ENCODE peak calls at places on chromosomes 1 and 21, in seven cellular contexts. One of them, this sample, is unnamed.
A peak's percentile ranks its signal among the peaks of the same experiment; 100 is the strongest.

GRCh38 chr21:45829566-45830147 is 151.9 kb upstream of the COL6A1 start:
- DNase-seq in mesendoderm: no peak
- DNase-seq in fibroblast of lung: no peak
- DNase-seq in heart right ventricle: no peak
- DNase-seq in iPS DF 6.9: no peak
- DNase-seq in lower lobe of right lung: no peak
- DNase-seq in CD8-positive, alpha-beta memory T cell: no peak
- DNase-seq in this sample: no peak

GRCh38 chr1:155983191-155984023 is 5.1 kb upstream of the ARHGEF2 start:
- DNase-seq in heart right ventricle: peak; percentile 82
- DNase-seq in mesendoderm: peak; percentile 94
- DNase-seq in iPS DF 6.9: no peak
- DNase-seq in fibroblast of lung: peak; percentile 100
- DNase-seq in lower lobe of right lung: no peak
- DNase-seq in CD8-positive, alpha-beta memory T cell: no peak
- DNase-seq in this sample: no peak

GRCh38 chr1:91653183-91653582 is 152.5 kb downstream of the CDC7 start:
- DNase-seq in heart right ventricle: no peak
- DNase-seq in iPS DF 6.9: no peak
- DNase-seq in lower lobe of right lung: no peak
- DNase-seq in CD8-positive, alpha-beta memory T cell: no peak
- DNase-seq in fibroblast of lung: no peak
- DNase-seq in mesendoderm: no peak
- DNase-seq in this sample: no peak

GRCh38 chr1:212669102-212669501 is 30.5 kb downstream of the BATF3 start:
- DNase-seq in CD8-positive, alpha-beta memory T cell: no peak
- DNase-seq in mesendoderm: peak; percentile 83
- DNase-seq in iPS DF 6.9: no peak
- DNase-seq in heart right ventricle: no peak
- DNase-seq in fibroblast of lung: peak; percentile 18
- DNase-seq in lower lobe of right lung: no peak
- DNase-seq in this sample: no peak

GRCh38 chr21:35423694-35424093 is 374.6 kb upstream of the RUNX1 start:
- DNase-seq in fibroblast of lung: peak; percentile 25
- DNase-seq in lower lobe of right lung: no peak
- DNase-seq in CD8-positive, alpha-beta memory T cell: no peak
- DNase-seq in heart right ventricle: no peak
- DNase-seq in mesendoderm: no peak
- DNase-seq in iPS DF 6.9: no peak
- DNase-seq in this sample: no peak

GRCh38 chr1:17176306-17177061 is 28.4 kb upstream of the PADI1 start:
- DNase-seq in iPS DF 6.9: no peak
- DNase-seq in lower lobe of right lung: no peak
- DNase-seq in CD8-positive, alpha-beta memory T cell: no peak
- DNase-seq in heart right ventricle: no peak
- DNase-seq in mesendoderm: no peak
- DNase-seq in fibroblast of lung: no peak
- DNase-seq in this sample: peak; percentile 38

GRCh38 chr21:42086969-42087368 is 15.9 kb downstream of the UMODL1 start:
- DNase-seq in fibroblast of lung: no peak
- DNase-seq in CD8-positive, alpha-beta memory T cell: no peak
- DNase-seq in iPS DF 6.9: no peak
- DNase-seq in mesendoderm: no peak
- DNase-seq in lower lobe of right lung: no peak
- DNase-seq in heart right ventricle: no peak
- DNase-seq in this sample: no peak

GRCh38 chr1:11740258-11741192 is 4.6 kb downstream of the AGTRAP start:
- DNase-seq in fibroblast of lung: no peak
- DNase-seq in CD8-positive, alpha-beta memory T cell: peak; percentile 21
- DNase-seq in iPS DF 6.9: no peak
- DNase-seq in heart right ventricle: no peak
- DNase-seq in lower lobe of right lung: no peak
- DNase-seq in mesendoderm: peak; percentile 32
- DNase-seq in this sample: no peak

GRCh38 chr1:178093958-178094751 is at the start of gene RASAL2:
- DNase-seq in lower lobe of right lung: peak; percentile 77
- DNase-seq in mesendoderm: peak; percentile 89
- DNase-seq in iPS DF 6.9: peak; percentile 35
- DNase-seq in fibroblast of lung: peak; percentile 51
- DNase-seq in heart right ventricle: peak; percentile 68
- DNase-seq in CD8-positive, alpha-beta memory T cell: no peak
- DNase-seq in this sample: peak; percentile 64

GRCh38 chr1:77796695-77797405 is 17.4 kb downstream of the MIGA1 start:
- DNase-seq in heart right ventricle: no peak
- DNase-seq in CD8-positive, alpha-beta memory T cell: no peak
- DNase-seq in mesendoderm: no peak
- DNase-seq in iPS DF 6.9: no peak
- DNase-seq in lower lobe of right lung: no peak
- DNase-seq in fibroblast of lung: no peak
- DNase-seq in this sample: no peak

GRCh38 chr1:59638172-59638800 is 176.5 kb upstream of the HOOK1 start:
- DNase-seq in fibroblast of lung: peak; percentile 72
- DNase-seq in lower lobe of right lung: no peak
- DNase-seq in heart right ventricle: peak; percentile 30
- DNase-seq in CD8-positive, alpha-beta memory T cell: no peak
- DNase-seq in mesendoderm: peak; percentile 90
- DNase-seq in iPS DF 6.9: no peak
- DNase-seq in this sample: no peak

GRCh38 chr1:56291374-56291841 is 288.0 kb downstream of the PLPP3 start:
- DNase-seq in fibroblast of lung: no peak
- DNase-seq in iPS DF 6.9: no peak
- DNase-seq in CD8-positive, alpha-beta memory T cell: no peak
- DNase-seq in lower lobe of right lung: peak; percentile 42
- DNase-seq in mesendoderm: peak; percentile 54
- DNase-seq in heart right ventricle: peak; percentile 40
- DNase-seq in this sample: no peak

GRCh38 chr1:182303778-182304177 is 87.8 kb downstream of the GLUL start:
- DNase-seq in fibroblast of lung: no peak
- DNase-seq in mesendoderm: no peak
- DNase-seq in CD8-positive, alpha-beta memory T cell: no peak
- DNase-seq in heart right ventricle: no peak
- DNase-seq in lower lobe of right lung: no peak
- DNase-seq in iPS DF 6.9: no peak
- DNase-seq in this sample: no peak

GRCh38 chr21:15408089-15408488 is 321.7 kb upstream of the USP25 start:
- DNase-seq in lower lobe of right lung: no peak
- DNase-seq in CD8-positive, alpha-beta memory T cell: no peak
- DNase-seq in fibroblast of lung: no peak
- DNase-seq in iPS DF 6.9: no peak
- DNase-seq in heart right ventricle: no peak
- DNase-seq in mesendoderm: no peak
- DNase-seq in this sample: no peak

GRCh38 chr1:31239653-31240241 is at the start of gene NKAIN1:
- DNase-seq in mesendoderm: peak; percentile 70
- DNase-seq in heart right ventricle: no peak
- DNase-seq in iPS DF 6.9: no peak
- DNase-seq in fibroblast of lung: peak; percentile 14
- DNase-seq in lower lobe of right lung: no peak
- DNase-seq in CD8-positive, alpha-beta memory T cell: no peak
- DNase-seq in this sample: peak; percentile 29

GRCh38 chr1:85259866-85260345 is 444 bp upstream of the C1orf52 start:
- DNase-seq in mesendoderm: no peak
- DNase-seq in fibroblast of lung: peak; percentile 66
- DNase-seq in heart right ventricle: peak; percentile 73
- DNase-seq in lower lobe of right lung: no peak
- DNase-seq in iPS DF 6.9: no peak
- DNase-seq in CD8-positive, alpha-beta memory T cell: no peak
- DNase-seq in this sample: no peak

GRCh38 chr1:21368514-21369289 is 71.2 kb upstream of the NBPF3 start:
- DNase-seq in heart right ventricle: peak; percentile 80
- DNase-seq in fibroblast of lung: peak; percentile 82
- DNase-seq in CD8-positive, alpha-beta memory T cell: peak; percentile 53
- DNase-seq in lower lobe of right lung: peak; percentile 81
- DNase-seq in iPS DF 6.9: peak; percentile 77
- DNase-seq in mesendoderm: peak; percentile 88
- DNase-seq in this sample: peak; percentile 78

GRCh38 chr1:181784039-181784683 is 277.4 kb downstream of the ZNF648 start:
- DNase-seq in heart right ventricle: no peak
- DNase-seq in iPS DF 6.9: no peak
- DNase-seq in CD8-positive, alpha-beta memory T cell: no peak
- DNase-seq in mesendoderm: no peak
- DNase-seq in fibroblast of lung: no peak
- DNase-seq in lower lobe of right lung: no peak
- DNase-seq in this sample: no peak

GRCh38 chr1:92975551-92976232 is 14.4 kb upstream of the DIPK1A start:
- DNase-seq in mesendoderm: no peak
- DNase-seq in lower lobe of right lung: no peak
- DNase-seq in CD8-positive, alpha-beta memory T cell: no peak
- DNase-seq in iPS DF 6.9: no peak
- DNase-seq in heart right ventricle: no peak
- DNase-seq in fibroblast of lung: no peak
- DNase-seq in this sample: no peak

GRCh38 chr1:221101792-221102191 is 222.5 kb downstream of the HLX start:
- DNase-seq in mesendoderm: no peak
- DNase-seq in CD8-positive, alpha-beta memory T cell: no peak
- DNase-seq in lower lobe of right lung: no peak
- DNase-seq in heart right ventricle: no peak
- DNase-seq in iPS DF 6.9: no peak
- DNase-seq in fibroblast of lung: peak; percentile 79
- DNase-seq in this sample: no peak

GRCh38 chr1:228472655-228473054 is 14.5 kb upstream of the RNF187 start:
- DNase-seq in mesendoderm: no peak
- DNase-seq in iPS DF 6.9: no peak
- DNase-seq in CD8-positive, alpha-beta memory T cell: no peak
- DNase-seq in fibroblast of lung: peak; percentile 28
- DNase-seq in heart right ventricle: no peak
- DNase-seq in lower lobe of right lung: no peak
- DNase-seq in this sample: no peak

DNA sequence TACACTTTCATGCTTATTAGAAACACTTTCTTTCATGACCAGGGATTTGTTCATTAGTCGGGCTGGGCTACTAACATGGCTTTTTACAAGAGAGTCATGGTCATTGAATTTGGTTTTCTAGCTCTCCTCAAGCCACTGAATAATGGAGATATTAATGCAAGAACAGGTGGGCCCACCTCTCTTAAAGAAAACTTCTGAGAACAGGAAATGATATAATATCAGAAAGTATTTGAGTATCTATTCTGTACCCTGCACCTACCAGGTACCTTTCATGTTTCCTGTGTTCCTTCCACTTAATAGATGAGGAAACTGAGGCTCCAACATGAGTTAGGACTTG is 90.0 kb downstream of the TRABD2B start:
- DNase-seq in lower lobe of right lung: no peak
- DNase-seq in fibroblast of lung: no peak
- DNase-seq in CD8-positive, alpha-beta memory T cell: no peak
- DNase-seq in heart right ventricle: no peak
- DNase-seq in mesendoderm: no peak
- DNase-seq in iPS DF 6.9: no peak
- DNase-seq in this sample: no peak
- H3K27ac ChIP-seq in lower lobe of right lung: no peak overlapping the region
- H3K27ac ChIP-seq in fibroblast of lung: no peak overlapping the region
- H3K27ac ChIP-seq in CD8-positive, alpha-beta memory T cell: no peak overlapping the region
- H3K27ac ChIP-seq in heart right ventricle: no peak overlapping the region
- H3K27ac ChIP-seq in mesendoderm: no peak overlapping the region
- H3K27ac ChIP-seq in iPS DF 6.9: no peak overlapping the region
- H3K27ac ChIP-seq in this sample: no peak overlapping the region

GRCh38 chr1:88168126-88168525 is 515.9 kb upstream of the PKN2 start:
- DNase-seq in CD8-positive, alpha-beta memory T cell: no peak
- DNase-seq in mesendoderm: no peak
- DNase-seq in lower lobe of right lung: no peak
- DNase-seq in fibroblast of lung: no peak
- DNase-seq in iPS DF 6.9: no peak
- DNase-seq in heart right ventricle: no peak
- DNase-seq in this sample: no peak
- H3K27me3 ChIP-seq in CD8-positive, alpha-beta memory T cell: no peaks in the 10 kb centered on the region
- H3K27me3 ChIP-seq in mesendoderm: no peaks in the 10 kb centered on the region
- H3K27me3 ChIP-seq in lower lobe of right lung: no peaks in the 10 kb centered on the region
- H3K27me3 ChIP-seq in fibroblast of lung: no peaks in the 10 kb centered on the region
- H3K27me3 ChIP-seq in iPS DF 6.9: no peaks in the 10 kb centered on the region
- H3K27me3 ChIP-seq in heart right ventricle: peaks cover 7% of the 10 kb centered on the region
- H3K27me3 ChIP-seq in this sample: no peaks in the 10 kb centered on the region

DNA sequence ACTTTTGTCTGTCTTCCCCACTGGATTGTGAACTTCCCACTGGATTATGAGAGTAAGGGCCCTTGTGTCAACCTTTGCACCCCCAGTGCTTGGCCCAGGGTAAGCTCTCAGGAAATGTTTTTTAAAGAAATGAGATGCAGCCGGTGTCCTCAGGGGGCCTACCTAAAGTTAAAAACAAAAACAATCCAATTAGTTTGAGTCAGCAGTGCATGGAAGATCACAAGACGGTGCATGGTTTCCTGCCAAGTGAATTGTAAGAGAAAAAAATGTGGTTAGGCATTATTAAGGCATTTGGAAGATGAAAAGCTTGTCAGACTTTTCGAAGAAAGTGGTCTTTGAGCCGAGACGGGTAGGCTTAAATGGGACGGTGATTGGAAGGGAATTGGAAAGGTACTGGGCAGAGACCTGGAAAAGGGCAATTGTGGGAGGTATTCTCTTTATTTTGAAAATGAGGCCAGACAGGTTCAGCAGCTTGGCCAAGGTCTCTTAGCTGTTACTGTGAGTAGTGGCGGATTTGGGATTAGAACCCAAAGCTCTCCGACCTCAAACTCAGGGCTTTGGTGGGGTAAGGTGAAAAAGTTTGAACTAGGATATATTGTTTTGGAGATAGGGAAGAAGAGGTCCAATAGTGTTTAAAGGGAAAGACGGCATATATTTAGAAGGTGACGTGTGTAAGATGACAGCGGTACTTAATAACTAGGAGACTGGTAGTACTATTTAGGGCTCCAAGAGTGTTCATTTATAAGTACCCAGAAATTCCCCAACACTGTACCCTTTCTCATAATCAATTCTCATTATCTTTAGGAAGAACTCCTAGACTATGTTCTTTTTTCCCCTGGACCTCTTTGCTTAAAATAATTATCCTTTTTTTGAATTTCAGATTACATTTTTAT is 1.2 kb downstream of the LYPLAL1 start:
- DNase-seq in lower lobe of right lung: no peak
- DNase-seq in heart right ventricle: peak; percentile 16
- DNase-seq in CD8-positive, alpha-beta memory T cell: peak; percentile 42
- DNase-seq in iPS DF 6.9: no peak
- DNase-seq in fibroblast of lung: peak; percentile 89
- DNase-seq in mesendoderm: peak; percentile 64
- DNase-seq in this sample: peak; percentile 59
- H3K4me3 ChIP-seq in lower lobe of right lung: peak overlapping the region; percentile 85
- H3K4me3 ChIP-seq in heart right ventricle: peak overlapping the region; percentile 70
- H3K4me3 ChIP-seq in CD8-positive, alpha-beta memory T cell: peak overlapping the region; percentile 71
- H3K4me3 ChIP-seq in iPS DF 6.9: peak overlapping the region; percentile 68
- H3K4me3 ChIP-seq in fibroblast of lung: peak overlapping the region; percentile 74
- H3K4me3 ChIP-seq in mesendoderm: peak overlapping the region; percentile 2
- H3K4me3 ChIP-seq in this sample: peak overlapping the region; percentile 89

GRCh38 chr1:7355646-7356045 is 415.4 kb upstream of the VAMP3 start:
- DNase-seq in fibroblast of lung: no peak
- DNase-seq in mesendoderm: no peak
- DNase-seq in iPS DF 6.9: no peak
- DNase-seq in heart right ventricle: no peak
- DNase-seq in lower lobe of right lung: no peak
- DNase-seq in CD8-positive, alpha-beta memory T cell: no peak
- DNase-seq in this sample: no peak

GRCh38 chr1:7356079-7356478 is 415.0 kb upstream of the VAMP3 start:
- DNase-seq in iPS DF 6.9: no peak
- DNase-seq in lower lobe of right lung: no peak
- DNase-seq in mesendoderm: no peak
- DNase-seq in heart right ventricle: no peak
- DNase-seq in CD8-positive, alpha-beta memory T cell: no peak
- DNase-seq in fibroblast of lung: no peak
- DNase-seq in this sample: no peak

GRCh38 chr1:7362947-7363346 is 408.1 kb upstream of the VAMP3 start:
- DNase-seq in iPS DF 6.9: no peak
- DNase-seq in CD8-positive, alpha-beta memory T cell: no peak
- DNase-seq in mesendoderm: no peak
- DNase-seq in lower lobe of right lung: no peak
- DNase-seq in heart right ventricle: no peak
- DNase-seq in fibroblast of lung: no peak
- DNase-seq in this sample: no peak

GRCh38 chr1:7360526-7360925 is 410.6 kb upstream of the VAMP3 start:
- DNase-seq in CD8-positive, alpha-beta memory T cell: no peak
- DNase-seq in heart right ventricle: no peak
- DNase-seq in lower lobe of right lung: no peak
- DNase-seq in iPS DF 6.9: no peak
- DNase-seq in fibroblast of lung: no peak
- DNase-seq in mesendoderm: no peak
- DNase-seq in this sample: no peak

GRCh38 chr1:7358346-7358745 is 412.8 kb upstream of the VAMP3 start:
- DNase-seq in lower lobe of right lung: no peak
- DNase-seq in fibroblast of lung: no peak
- DNase-seq in mesendoderm: no peak
- DNase-seq in heart right ventricle: no peak
- DNase-seq in iPS DF 6.9: no peak
- DNase-seq in CD8-positive, alpha-beta memory T cell: no peak
- DNase-seq in this sample: no peak
- H3K27ac ChIP-seq in lower lobe of right lung: no peak overlapping the region
- H3K27ac ChIP-seq in fibroblast of lung: no peak overlapping the region
- H3K27ac ChIP-seq in mesendoderm: no peak overlapping the region
- H3K27ac ChIP-seq in heart right ventricle: no peak overlapping the region
- H3K27ac ChIP-seq in iPS DF 6.9: no peak overlapping the region
- H3K27ac ChIP-seq in CD8-positive, alpha-beta memory T cell: no peak overlapping the region
- H3K27ac ChIP-seq in this sample: no peak overlapping the region